ENCODE peak calls at places on chromosomes 11 and 22, in five cellular contexts. H is K562, M is HCT116, K is A549, N is HepG2. T is an unnamed sample.

GRCh38 chr11:60985991-60986915 is 14.8 kb downstream of the CD6 start:
- DNase-seq in H (no peak), M (no peak), K (no peak), N (no peak), T (no peak)

GRCh38 chr11:15969701-15970329 is 386.5 kb downstream of the SOX6 start:
- DNase-seq in H (no peak), M (no peak), K (no peak), N (no peak), T (no peak)

GRCh38 chr11:56855217-56855616 is 106.7 kb upstream of the OR9G4 start:
- DNase-seq in H (no peak), M (no peak), K (no peak), N (no peak), T (no peak)

GRCh38 chr11:66495401-66495844 is 15.0 kb upstream of the BBS1 start:
- DNase-seq in H (no peak), M (no peak), K (no peak), N (no peak), T (peak)

GRCh38 chr22:24319451-24319850 is 48.8 kb downstream of the SPECC1L start:
- DNase-seq in H (no peak), M (no peak), K (no peak), N (no peak), T (no peak)

GRCh38 chr11:47616726-47617416 is 22.7 kb upstream of the C1QTNF4 start:
- DNase-seq in H (peak), M (peak), K (peak), N (peak), T (peak)

GRCh38 chr22:19874307-19875060 is 19.8 kb upstream of the GNB1L start:
- DNase-seq in H (no peak), M (no peak), K (no peak), N (no peak), T (peak)

GRCh38 chr11:6481924-6482275 is 599 bp downstream of the TIMM10B start:
- DNase-seq in H (no peak), M (no peak), K (no peak), N (no peak), T (no peak)

GRCh38 chr22:30717331-30717921 is 22.8 kb downstream of the OSBP2 start:
- DNase-seq in H (no peak), M (peak), K (peak), N (peak), T (no peak)

GRCh38 chr11:8336356-8337114 is 72.9 kb upstream of the LMO1 start:
- DNase-seq in H (no peak), M (no peak), K (no peak), N (no peak), T (no peak)

GRCh38 chr11:279040-279965 is 1.1 kb downstream of the NLRP6 start:
- DNase-seq in H (no peak), M (no peak), K (no peak), N (no peak), T (no peak)

GRCh38 chr22:41234815-41235687 is 5.7 kb downstream of the CHADL start:
- DNase-seq in H (no peak), M (no peak), K (no peak), N (peak), T (no peak)

GRCh38 chr11:86743223-86744118 is 56.9 kb upstream of the PRSS23 start:
- DNase-seq in H (peak), M (peak), K (peak), N (peak), T (no peak)

GRCh38 chr22:49723478-49724029 is 104.1 kb downstream of the BRD1 start:
- DNase-seq in H (no peak), M (no peak), K (no peak), N (no peak), T (no peak)

GRCh38 chr11:60345489-60345888 is 18.4 kb downstream of the MS4A6E start:
- DNase-seq in H (peak), M (peak), K (no peak), N (peak), T (peak)

GRCh38 chr22:48089601-48090331 is 1327.3 kb downstream of the TBC1D22A start:
- DNase-seq in H (peak), M (no peak), K (peak), N (no peak), T (no peak)

GRCh38 chr11:18769802-18770456 is 21.7 kb downstream of the PTPN5 start:
- DNase-seq in H (no peak), M (no peak), K (no peak), N (no peak), T (peak)

GRCh38 chr11:114610984-114611944 is 15.7 kb upstream of the NXPE4 start:
- DNase-seq in H (no peak), M (no peak), K (no peak), N (no peak), T (peak)

GRCh38 chr11:66362481-66363147 is 8.9 kb downstream of the SLC29A2 start:
- DNase-seq in H (peak), M (no peak), K (no peak), N (no peak), T (no peak)

GRCh38 chr11:85182437-85183109 is 444.6 kb downstream of the DLG2 start:
- DNase-seq in H (no peak), M (peak), K (peak), N (peak), T (peak)

GRCh38 chr11:123439616-123440015 is 9.5 kb downstream of the GRAMD1B start:
- DNase-seq in H (no peak), M (no peak), K (no peak), N (no peak), T (no peak)

GRCh38 chr22:19107730-19108074 is 14.5 kb downstream of the DGCR2 start:
- DNase-seq in H (no peak), M (no peak), K (no peak), N (no peak), T (no peak)

GRCh38 chr22:49551897-49552659 is 275.6 kb downstream of the BRD1 start:
- DNase-seq in H (no peak), M (no peak), K (no peak), N (no peak), T (no peak)

GRCh38 chr11:121687961-121688566 is 235.3 kb upstream of the SORL1-AS1 start:
- DNase-seq in H (no peak), M (no peak), K (no peak), N (no peak), T (peak)

GRCh38 chr22:25045176-25045575 is 92.7 kb downstream of the KIAA1671 start:
- DNase-seq in H (no peak), M (no peak), K (no peak), N (no peak), T (no peak)

GRCh38 chr11:123521930-123522329 is 91.9 kb downstream of the GRAMD1B start:
- DNase-seq in H (no peak), M (no peak), K (no peak), N (no peak), T (no peak)

GRCh38 chr11:9516113-9516512 is 55.3 kb downstream of the ZNF143 start:
- DNase-seq in H (no peak), M (no peak), K (no peak), N (no peak), T (peak)

GRCh38 chr22:47199261-47199948 is 437.0 kb downstream of the TBC1D22A start:
- DNase-seq in H (no peak), M (no peak), K (no peak), N (no peak), T (no peak)

GRCh38 chr22:37797874-37798500 is 9.7 kb upstream of the GCAT start:
- DNase-seq in H (no peak), M (no peak), K (no peak), N (no peak), T (no peak)

GRCh38 chr11:64260147-64260708 is 8.9 kb downstream of the PLCB3 start:
- DNase-seq in H (no peak), M (no peak), K (no peak), N (no peak), T (no peak)

GRCh38 chr11:2843551-2843950 is 42.0 kb downstream of the CDKN1C start:
- DNase-seq in H (no peak), M (no peak), K (no peak), N (no peak), T (no peak)

GRCh38 chr11:120184946-120185677 is 25.7 kb upstream of the OAF start:
- DNase-seq in H (no peak), M (no peak), K (no peak), N (peak), T (no peak)

GRCh38 chr11:34245043-34245442 is 112.8 kb downstream of the ABTB2 start:
- DNase-seq in H (no peak), M (no peak), K (no peak), N (no peak), T (no peak)

GRCh38 chr22:48864748-48865147 is 962.9 kb downstream of the BRD1 start:
- DNase-seq in H (no peak), M (no peak), K (no peak), N (no peak), T (no peak)

GRCh38 chr11:101003468-101003867 is 126.1 kb downstream of the PGR start:
- DNase-seq in H (no peak), M (peak), K (peak), N (peak), T (peak)

GRCh38 chr11:945986-946385 is 20.3 kb downstream of the AP2A2 start:
- DNase-seq in H (no peak), M (no peak), K (no peak), N (peak), T (peak)

GRCh38 chr11:66906077-66906929 is 49.4 kb downstream of the LRFN4 start:
- DNase-seq in H (no peak), M (peak), K (no peak), N (peak), T (no peak)

GRCh38 chr11:133938166-133938565 is 18.6 kb downstream of the IGSF9B start:
- DNase-seq in H (no peak), M (no peak), K (no peak), N (no peak), T (no peak)

GRCh38 chr11:133940034-133940433 is 16.7 kb downstream of the IGSF9B start:
- DNase-seq in H (no peak), M (no peak), K (no peak), N (no peak), T (no peak)

GRCh38 chr11:133941546-133941945 is 15.2 kb downstream of the IGSF9B start:
- DNase-seq in H (no peak), M (no peak), K (no peak), N (no peak), T (no peak)

GRCh38 chr11:133937468-133937867 is 19.3 kb downstream of the IGSF9B start:
- DNase-seq in H (no peak), M (no peak), K (no peak), N (no peak), T (no peak)

DNA sequence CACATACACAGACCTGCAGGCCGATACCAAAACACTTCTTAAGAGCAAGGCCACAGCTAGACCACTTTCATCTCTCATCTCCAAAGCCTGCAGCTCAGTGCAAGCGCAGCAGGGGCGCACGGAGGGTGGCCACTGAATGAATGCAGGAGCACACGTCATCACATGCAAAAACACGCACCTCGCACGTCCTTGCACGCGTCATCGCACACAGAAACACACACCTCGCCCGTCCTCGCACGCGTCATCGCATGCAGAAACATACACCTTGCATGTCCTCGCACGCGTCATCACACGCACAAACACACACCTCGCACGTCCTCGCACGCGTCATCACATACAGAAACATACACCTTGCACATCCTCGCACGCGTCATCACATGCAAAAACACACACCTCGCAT is 17.2 kb downstream of the IGSF9B start:
- DNase-seq in H (no peak), M (no peak), K (no peak), N (no peak), T (no peak)
- TF ChIP-seq REST in H (no peak), M (no peak), K (no peak), N (no peak), T (no peak)

DNA sequence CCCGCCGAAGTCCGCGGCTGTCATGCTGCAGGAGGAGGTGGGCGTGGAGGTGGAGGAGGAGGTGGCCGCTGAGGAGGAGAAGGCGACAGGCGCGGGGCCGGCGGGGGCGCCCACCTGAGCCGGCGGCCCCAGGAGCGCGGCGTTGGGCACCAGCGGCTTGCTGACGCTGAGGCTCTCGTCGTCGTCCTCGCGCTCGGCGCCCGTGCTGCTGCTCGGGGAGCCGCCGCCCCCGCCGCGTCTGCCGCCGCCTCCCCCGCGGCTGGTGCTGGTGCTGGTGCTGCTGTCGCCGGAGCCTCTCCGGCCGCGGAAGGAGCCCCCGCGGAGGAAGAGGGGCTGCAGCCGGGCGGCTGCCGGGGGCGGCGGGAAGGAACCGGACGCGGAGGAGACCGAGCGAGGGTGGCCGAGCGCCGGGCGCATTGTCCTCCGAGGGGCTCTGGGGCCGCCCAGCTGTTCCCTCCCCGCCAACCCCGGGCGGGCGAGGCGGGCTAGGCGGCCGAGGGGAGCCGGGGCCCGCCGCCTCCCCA is 387 bp downstream of the TMEM121B start:
- DNase-seq in H (no peak), M (no peak), K (no peak), N (no peak), T (peak)
- H3K4me2 ChIP-seq in H (no peak), M (no peak), K (peak), N (peak), T (peak)

GRCh38 chr11:35622070-35622469 is 3.8 kb downstream of the FJX1 start:
- DNase-seq in H (no peak), M (no peak), K (no peak), N (peak), T (peak)
- TF ChIP-seq REST in H (no peak), M (no peak), K (no peak), N (no peak), T (no peak)

GRCh38 chr22:39439170-39439569 is 17.6 kb upstream of the MGAT3 start:
- DNase-seq in H (peak), M (no peak), K (no peak), N (peak), T (no peak)
- H3K4me2 ChIP-seq in H (peak), M (peak), K (no peak), N (no peak), T (no peak)

DNA sequence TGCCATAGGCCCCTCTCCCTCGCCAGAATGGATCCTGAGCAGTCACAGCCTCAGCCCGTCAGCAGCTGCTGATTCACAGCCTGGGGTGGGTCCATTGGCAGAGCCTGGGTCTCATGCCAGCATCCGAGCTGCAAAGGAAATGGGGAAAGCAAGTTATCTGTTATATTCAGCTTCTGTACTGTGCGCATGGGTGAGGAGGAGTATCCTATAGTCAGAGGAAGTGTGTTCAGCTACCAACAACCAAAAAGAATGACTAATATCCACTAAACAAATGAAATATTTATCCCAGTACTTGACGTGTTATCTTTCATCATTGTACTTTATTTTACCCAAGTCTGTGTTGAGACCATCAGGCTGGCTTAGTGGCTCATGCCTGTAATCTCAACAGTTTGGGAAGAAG is 119.7 kb downstream of the RCN1 start:
- DNase-seq in H (no peak), M (no peak), K (no peak), N (no peak), T (no peak)
- TF ChIP-seq REST in H (no peak), M (no peak), K (no peak), N (no peak), T (no peak)

DNA sequence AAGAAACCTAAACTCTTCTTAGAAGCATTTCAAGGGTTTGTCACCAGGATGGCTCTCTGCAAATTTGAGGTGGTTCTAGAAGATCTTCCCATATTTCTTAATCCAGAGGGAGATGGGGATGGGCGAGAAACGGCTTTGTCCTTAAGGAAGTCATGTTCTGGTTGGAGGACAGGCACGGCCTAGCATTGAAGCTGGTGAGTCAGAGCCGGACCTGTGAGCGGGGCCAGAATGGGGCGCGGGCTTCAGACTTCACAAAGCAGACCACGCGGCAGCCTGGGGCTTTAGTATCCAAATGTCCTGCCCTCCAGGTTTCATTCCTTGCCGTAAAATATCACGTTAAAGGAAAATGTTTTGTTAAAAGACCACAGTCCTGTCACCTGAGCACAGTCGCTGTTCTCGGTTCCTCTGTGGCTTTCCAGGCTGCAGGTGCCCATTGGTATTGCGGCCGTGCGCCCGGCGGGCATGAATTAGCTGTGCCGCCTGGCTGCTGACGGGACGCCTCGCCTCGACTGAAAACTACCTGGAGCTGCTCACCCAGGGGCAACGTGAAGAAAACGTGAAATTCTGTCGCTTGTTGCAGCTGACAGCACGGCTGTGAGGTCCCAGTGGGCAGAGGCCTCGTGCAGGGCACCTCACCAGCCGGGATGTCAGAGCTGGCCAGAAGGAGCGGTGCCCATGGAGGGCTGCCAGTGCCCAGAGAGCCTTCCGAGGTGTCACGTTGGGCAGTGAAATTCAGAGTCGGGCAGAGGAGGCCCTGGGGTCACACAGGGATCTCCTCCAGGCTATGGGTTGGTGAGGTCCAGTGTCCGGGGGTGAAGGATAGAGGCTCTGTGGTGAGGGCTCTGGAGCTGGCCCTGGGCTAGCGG is 59.0 kb downstream of the LRP5 start:
- DNase-seq in H (no peak), M (no peak), K (no peak), N (no peak), T (no peak)
- H3K4me2 ChIP-seq in H (no peak), M (no peak), K (no peak), N (no peak), T (no peak)

GRCh38 chr11:30879322-30880020 is 293.3 kb upstream of the MPPED2 start:
- DNase-seq in H (no peak), M (no peak), K (no peak), N (no peak), T (no peak)
- TF ChIP-seq REST in H (no peak), M (no peak), K (no peak), N (no peak), T (no peak)

GRCh38 chr11:12234216-12234615 is 123.8 kb downstream of the MICAL2 start:
- DNase-seq in H (no peak), M (no peak), K (no peak), N (no peak), T (no peak)
- H3K4me2 ChIP-seq in H (no peak), M (no peak), K (no peak), N (no peak), T (no peak)

T was measured in GM23338.